ENCODE peak calls at places on chromosomes 5 and 9, in four cellular contexts. A is NCI-H446 treated with DMSO at 0.1 percent for 48 hours, T is NCI-H1694 treated with DMSO at 0.1 percent for 48 hours, Z is RCC 7860. G is an unnamed sample.

GRCh38 chr9:91214086-91214485 is 147.6 kb downstream of the AUH start:
- DNase-seq in A (no peak), T (no peak), Z (peak), G (no peak)

GRCh38 chr9:137302176-137303030 is at the start of gene NRARP:
- DNase-seq in A (peak), T (peak), Z (peak), G (peak)

GRCh38 chr5:96133337-96134094 is 171.9 kb upstream of the ELL2 start:
- DNase-seq in A (no peak), T (no peak), Z (no peak), G (no peak)

GRCh38 chr5:59829389-59829788 is 64.1 kb downstream of the PDE4D start:
- DNase-seq in A (no peak), T (no peak), Z (no peak), G (no peak)

GRCh38 chr9:81552571-81552970 is 136.8 kb downstream of the TLE1 start:
- DNase-seq in A (no peak), T (no peak), Z (no peak), G (no peak)

GRCh38 chr9:20066120-20066519 is 277.3 kb upstream of the SLC24A2 start:
- DNase-seq in A (no peak), T (no peak), Z (no peak), G (no peak)

GRCh38 chr5:15807248-15807647 is 307.3 kb downstream of the FBXL7 start:
- DNase-seq in A (no peak), T (no peak), Z (no peak), G (no peak)

GRCh38 chr5:169970911-169971436 is 9.3 kb downstream of the INSYN2B start:
- DNase-seq in A (no peak), T (no peak), Z (peak), G (peak)

GRCh38 chr5:170266570-170267379 is 30.8 kb downstream of the LCP2 start:
- DNase-seq in A (no peak), T (no peak), Z (no peak), G (no peak)

GRCh38 chr9:97753364-97753763 is 56.2 kb upstream of the XPA start:
- DNase-seq in A (no peak), T (no peak), Z (no peak), G (no peak)

GRCh38 chr5:173789031-173789920 is 98.9 kb upstream of the CPEB4 start:
- DNase-seq in A (no peak), T (no peak), Z (peak), G (no peak)

GRCh38 chr9:121836382-121836885 is 185.0 kb downstream of the DAB2IP start:
- DNase-seq in A (no peak), T (no peak), Z (no peak), G (no peak)

GRCh38 chr5:139474815-139475791 is 4.3 kb downstream of the SMIM33 start:
- DNase-seq in A (no peak), T (peak), Z (no peak), G (no peak)

GRCh38 chr5:135190345-135191083 is 156.5 kb upstream of the PITX1 start:
- DNase-seq in A (no peak), T (no peak), Z (no peak), G (no peak)

GRCh38 chr5:1703352-1704050 is 96.1 kb downstream of the MRPL36 start:
- DNase-seq in A (no peak), T (no peak), Z (no peak), G (no peak)

GRCh38 chr5:87120518-87121314 is 147.0 kb upstream of the RASA1 start:
- DNase-seq in A (peak), T (no peak), Z (peak), G (no peak)

GRCh38 chr5:120293796-120294195 is 170.3 kb upstream of the PRR16 start:
- DNase-seq in A (no peak), T (no peak), Z (no peak), G (no peak)

GRCh38 chr5:39867923-39868322 is 443.1 kb upstream of the DAB2 start:
- DNase-seq in A (no peak), T (no peak), Z (no peak), G (no peak)

GRCh38 chr5:135740475-135740874 is 94.0 kb upstream of the SLC25A48 start:
- DNase-seq in A (no peak), T (no peak), Z (no peak), G (no peak)

GRCh38 chr5:9440517-9440916 is 105.4 kb downstream of the SEMA5A start:
- DNase-seq in A (no peak), T (no peak), Z (peak), G (no peak)

GRCh38 chr5:69341520-69342161 is 9.0 kb upstream of the CCDC125 start:
- DNase-seq in A (no peak), T (no peak), Z (no peak), G (no peak)

GRCh38 chr9:35756743-35757526 is 2.9 kb upstream of the MSMP start:
- DNase-seq in A (no peak), T (no peak), Z (no peak), G (peak)

GRCh38 chr9:91360551-91361293 is 996 bp downstream of the AUH start:
- DNase-seq in A (no peak), T (no peak), Z (no peak), G (no peak)

GRCh38 chr5:53418844-53419243 is 61.6 kb upstream of the FST start:
- DNase-seq in A (no peak), T (no peak), Z (no peak), G (no peak)

GRCh38 chr9:35859995-35860348 is 10.2 kb downstream of the OR13J1 start:
- DNase-seq in A (no peak), T (no peak), Z (no peak), G (no peak)

GRCh38 chr5:31197183-31197582 is 3.7 kb downstream of the CDH6 start:
- DNase-seq in A (no peak), T (no peak), Z (peak), G (peak)

GRCh38 chr5:181035991-181036815 is 3.9 kb upstream of the BTNL9 start:
- DNase-seq in A (no peak), T (no peak), Z (no peak), G (no peak)

GRCh38 chr5:148684528-148684927 is 30.2 kb upstream of the HTR4 start:
- DNase-seq in A (no peak), T (no peak), Z (no peak), G (no peak)

GRCh38 chr9:100670719-100671118 is 92.8 kb downstream of the CAVIN4 start:
- DNase-seq in A (peak), T (peak), Z (no peak), G (no peak)

GRCh38 chr5:31385774-31386537 is 145.9 kb downstream of the DROSHA start:
- DNase-seq in A (no peak), T (no peak), Z (peak), G (peak)

GRCh38 chr5:127854520-127854919 is 151.3 kb downstream of the CCDC192 start:
- DNase-seq in A (no peak), T (no peak), Z (no peak), G (no peak)

GRCh38 chr9:122383992-122384461 is 13.2 kb downstream of the PTGS1 start:
- DNase-seq in A (no peak), T (no peak), Z (peak), G (peak)

GRCh38 chr9:132498811-132499210 is 83.6 kb upstream of the BARHL1 start:
- DNase-seq in A (no peak), T (no peak), Z (no peak), G (no peak)

GRCh38 chr9:70533492-70533891 is 119.0 kb upstream of the KLF9 start:
- DNase-seq in A (no peak), T (no peak), Z (no peak), G (no peak)

GRCh38 chr9:101453776-101454570 is 18.4 kb upstream of the ALDOB start:
- DNase-seq in A (no peak), T (no peak), Z (no peak), G (no peak)

GRCh38 chr9:6845881-6846280 is 88.1 kb downstream of the KDM4C start:
- DNase-seq in A (no peak), T (no peak), Z (no peak), G (peak)

GRCh38 chr5:176536132-176536901 is 885 bp downstream of the RNF44 start:
- DNase-seq in A (peak), T (peak), Z (peak), G (peak)

GRCh38 chr9:81823672-81824554 is 104.3 kb upstream of the SPATA31D4 start:
- DNase-seq in A (no peak), T (no peak), Z (no peak), G (no peak)

GRCh38 chr5:1083823-1084605 is 27.8 kb downstream of the SLC12A7 start:
- DNase-seq in A (no peak), T (no peak), Z (no peak), G (no peak)